ENCODE peak calls at places on chromosomes 2 and 18, in four cellular contexts. F, X, A and Y are unnamed samples.
A peak's percentile ranks its signal among the peaks of the same experiment; 100 is the strongest.

GRCh38 chr2:121790276-121790956 is 35.0 kb downstream of the TSN start:
- DNase-seq in F (peak; percentile 86), X (peak; percentile 64), A (peak; percentile 71), Y (no peak)

GRCh38 chr18:36828157-36828629 is 609 bp downstream of the TPGS2 start:
- DNase-seq in F (peak; percentile 76), X (peak; percentile 6), A (peak; percentile 23), Y (no peak)

GRCh38 chr2:68359889-68360288 is 5.2 kb upstream of the PLEK start:
- DNase-seq in F (no peak), X (no peak), A (no peak), Y (no peak)

GRCh38 chr18:9849407-9849961 is 36.3 kb upstream of the TXNDC2 start:
- DNase-seq in F (peak; percentile 50), X (no peak), A (no peak), Y (no peak)

GRCh38 chr2:199455533-199456382 is 2.0 kb downstream of the SATB2 start:
- DNase-seq in F (peak; percentile 30), X (peak; percentile 39), A (peak; percentile 68), Y (peak; percentile 83)

GRCh38 chr2:200479617-200480292 is 30.1 kb downstream of the KCTD18 start:
- DNase-seq in F (peak; percentile 53), X (no peak), A (peak; percentile 60), Y (no peak)

GRCh38 chr2:223824301-223824700 is 13.1 kb downstream of the AP1S3 start:
- DNase-seq in F (no peak), X (no peak), A (no peak), Y (no peak)

GRCh38 chr18:1392865-1393734 is 488.4 kb downstream of the ADCYAP1 start:
- DNase-seq in F (no peak), X (no peak), A (no peak), Y (no peak)

GRCh38 chr2:234147335-234147861 is 96.9 kb downstream of the SPP2 start:
- DNase-seq in F (no peak), X (peak; percentile 31), A (no peak), Y (no peak)

GRCh38 chr2:120862254-120863172 is 126.8 kb downstream of the GLI2 start:
- DNase-seq in F (no peak), X (no peak), A (no peak), Y (no peak)

GRCh38 chr2:164920430-164920829 is 34.9 kb downstream of the SLC38A11 start:
- DNase-seq in F (peak; percentile 89), X (no peak), A (no peak), Y (no peak)

GRCh38 chr2:152453129-152453642 is 118.2 kb downstream of the FMNL2 start:
- DNase-seq in F (no peak), X (no peak), A (no peak), Y (no peak)

GRCh38 chr2:219269362-219270054 is 9.7 kb upstream of the DNAJB2 start:
- DNase-seq in F (no peak), X (no peak), A (no peak), Y (no peak)

DNA sequence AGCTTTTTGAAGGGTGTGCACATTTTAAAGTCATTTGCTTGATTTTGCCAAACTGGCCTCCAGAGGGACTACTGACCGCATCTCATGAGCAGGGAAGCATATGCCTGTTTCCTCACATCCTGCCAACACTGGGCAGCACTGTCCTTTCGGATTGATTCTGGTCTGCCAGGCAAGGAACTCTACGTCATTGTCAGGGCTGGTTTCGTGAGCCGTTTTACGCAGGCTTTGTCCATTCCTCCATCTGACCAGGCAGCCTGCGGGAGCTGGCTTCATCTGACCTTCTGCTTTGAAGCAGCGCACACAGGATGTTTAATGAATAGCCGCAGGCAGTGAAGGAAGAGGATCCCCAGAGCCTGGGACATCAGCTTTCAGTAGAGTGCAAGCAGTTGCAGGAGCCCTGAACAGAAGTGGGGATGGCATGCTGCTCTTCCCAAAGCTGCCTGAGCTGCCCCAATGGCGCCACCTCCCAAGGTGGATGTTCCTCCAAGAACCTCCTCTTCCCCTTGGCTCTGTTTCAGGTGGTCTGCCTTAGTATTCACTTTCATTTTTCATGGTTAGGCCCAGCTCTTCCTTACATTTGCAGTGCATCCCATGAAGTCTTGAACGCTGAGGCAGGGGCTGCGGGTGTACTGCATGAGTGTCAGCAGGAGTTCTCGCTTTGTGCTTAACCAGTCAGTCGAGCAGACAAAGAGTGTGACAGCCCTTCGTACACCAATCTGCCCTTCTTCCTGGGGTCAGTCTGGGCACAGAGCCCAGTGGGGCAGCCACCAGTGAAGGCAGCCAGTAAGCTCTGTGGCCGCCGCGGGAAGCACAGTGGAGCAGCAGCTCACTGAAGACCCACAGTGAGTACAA is 46.5 kb upstream of the SEMA4C start:
- DNase-seq in F (no peak), X (no peak), A (peak; percentile 54), Y (no peak)
- TF ChIP-seq CTCF in F (no peak), X (no peak), A (peak; percentile 14), Y (no peak)

DNA sequence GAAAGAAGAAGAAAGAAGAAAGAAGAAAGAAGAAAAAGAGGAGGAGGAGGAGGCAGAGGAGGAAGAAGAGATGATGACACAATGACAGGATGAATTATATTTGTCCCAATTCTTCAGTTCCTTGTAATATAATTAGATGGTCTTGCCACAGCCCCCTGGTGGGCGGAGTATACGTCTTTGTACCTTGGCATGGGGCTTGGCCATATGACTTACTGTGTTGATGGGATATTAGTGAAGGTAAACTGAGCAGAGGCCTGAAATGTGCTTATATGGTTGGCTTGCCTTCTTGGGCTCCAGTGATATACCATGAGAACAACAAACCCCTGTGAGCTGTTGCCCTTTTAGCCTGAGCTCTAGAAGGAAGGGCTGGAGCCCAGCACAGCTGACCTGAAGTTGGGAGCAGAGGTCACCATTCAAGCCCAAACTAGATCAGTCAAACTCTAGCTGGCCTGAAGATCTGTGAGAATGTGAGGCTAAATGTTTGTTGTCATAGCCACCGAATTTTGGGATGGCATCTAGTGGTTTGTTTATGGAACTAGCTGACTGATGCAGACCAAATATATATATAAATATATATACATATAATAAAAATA is 75.2 kb upstream of the CD302 start:
- DNase-seq in F (no peak), X (no peak), A (no peak), Y (peak; percentile 14)
- TF ChIP-seq CTCF in F (no peak), X (no peak), A (no peak), Y (no peak)

GRCh38 chr2:185404578-185404977 is 334.0 kb upstream of the FSIP2 start:
- DNase-seq in F (no peak), X (no peak), A (no peak), Y (no peak)
- TF ChIP-seq CTCF in F (no peak), X (no peak), A (no peak), Y (no peak)

DNA sequence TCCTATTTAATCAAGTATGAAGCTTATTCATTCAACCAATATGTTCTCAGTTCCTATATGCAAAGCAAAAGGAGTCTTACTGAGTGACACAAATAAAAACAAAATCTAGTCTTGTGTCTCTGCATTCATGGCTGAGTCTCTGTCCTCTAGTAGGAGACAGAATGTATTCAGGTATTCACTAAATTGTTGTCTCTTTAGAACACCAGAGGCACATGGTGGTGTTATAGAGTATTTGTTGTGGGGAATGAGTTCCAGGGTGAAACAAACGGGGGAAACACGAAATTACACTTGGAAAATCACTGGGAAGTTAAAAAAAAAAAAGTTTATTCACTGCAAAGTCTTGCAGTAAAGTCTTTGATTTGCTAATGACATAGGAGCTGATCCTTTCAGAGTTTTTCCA is 131.7 kb upstream of the FSHR start:
- DNase-seq in F (no peak), X (no peak), A (no peak), Y (no peak)
- TF ChIP-seq CTCF in F (peak; percentile 3), X (no peak), A (peak; percentile 41), Y (no peak)

GRCh38 chr2:73268831-73269685 is 15.2 kb downstream of the FBXO41 start:
- DNase-seq in F (peak; percentile 32), X (peak; percentile 82), A (peak; percentile 90), Y (peak; percentile 62)
- TF ChIP-seq CTCF in F (no peak), X (no peak), A (peak; percentile 12), Y (peak; percentile 28)

GRCh38 chr18:11309172-11309571 is 159.8 kb upstream of the PIEZO2 start:
- DNase-seq in F (peak; percentile 47), X (peak; percentile 18), A (no peak), Y (no peak)
- TF ChIP-seq CTCF in F (peak; percentile 29), X (no peak), A (no peak), Y (no peak)